ENCODE peak calls at places on chromosome 11, in four cellular contexts. P, V, E and A are unnamed samples.

GRCh38 chr11:114162719-114163123 is 103.2 kb downstream of the ZBTB16 start:
- DNase-seq in P (peak; percentile 35), V (peak; percentile 92), E (peak; percentile 84), A (peak; percentile 99)

GRCh38 chr11:26946209-26946828 is 47.6 kb upstream of the FIBIN start:
- DNase-seq in P (no peak), V (no peak), E (no peak), A (no peak)

GRCh38 chr11:5592615-5593014 is 3.8 kb upstream of the TRIM6 start:
- DNase-seq in P (no peak), V (no peak), E (no peak), A (no peak)

GRCh38 chr11:68954970-68955958 is 25.5 kb downstream of the MRGPRD start:
- DNase-seq in P (no peak), V (peak; percentile 77), E (no peak), A (peak; percentile 48)

GRCh38 chr11:77410076-77410827 is 63.6 kb downstream of the PAK1 start:
- DNase-seq in P (no peak), V (no peak), E (no peak), A (no peak)

GRCh38 chr11:78032090-78032489 is 9.0 kb upstream of the KCTD14 start:
- DNase-seq in P (no peak), V (no peak), E (no peak), A (no peak)

GRCh38 chr11:14414470-14415461 is 55.8 kb upstream of the RRAS2 start:
- DNase-seq in P (no peak), V (no peak), E (no peak), A (no peak)

GRCh38 chr11:100929377-100929776 is 200.2 kb downstream of the PGR start:
- DNase-seq in P (no peak), V (no peak), E (no peak), A (no peak)

GRCh38 chr11:45500457-45500856 is 165.0 kb downstream of the CHST1 start:
- DNase-seq in P (no peak), V (no peak), E (no peak), A (no peak)

GRCh38 chr11:94131363-94132115 is 2.9 kb downstream of the PANX1 start:
- DNase-seq in P (no peak), V (no peak), E (no peak), A (peak; percentile 54)

DNA sequence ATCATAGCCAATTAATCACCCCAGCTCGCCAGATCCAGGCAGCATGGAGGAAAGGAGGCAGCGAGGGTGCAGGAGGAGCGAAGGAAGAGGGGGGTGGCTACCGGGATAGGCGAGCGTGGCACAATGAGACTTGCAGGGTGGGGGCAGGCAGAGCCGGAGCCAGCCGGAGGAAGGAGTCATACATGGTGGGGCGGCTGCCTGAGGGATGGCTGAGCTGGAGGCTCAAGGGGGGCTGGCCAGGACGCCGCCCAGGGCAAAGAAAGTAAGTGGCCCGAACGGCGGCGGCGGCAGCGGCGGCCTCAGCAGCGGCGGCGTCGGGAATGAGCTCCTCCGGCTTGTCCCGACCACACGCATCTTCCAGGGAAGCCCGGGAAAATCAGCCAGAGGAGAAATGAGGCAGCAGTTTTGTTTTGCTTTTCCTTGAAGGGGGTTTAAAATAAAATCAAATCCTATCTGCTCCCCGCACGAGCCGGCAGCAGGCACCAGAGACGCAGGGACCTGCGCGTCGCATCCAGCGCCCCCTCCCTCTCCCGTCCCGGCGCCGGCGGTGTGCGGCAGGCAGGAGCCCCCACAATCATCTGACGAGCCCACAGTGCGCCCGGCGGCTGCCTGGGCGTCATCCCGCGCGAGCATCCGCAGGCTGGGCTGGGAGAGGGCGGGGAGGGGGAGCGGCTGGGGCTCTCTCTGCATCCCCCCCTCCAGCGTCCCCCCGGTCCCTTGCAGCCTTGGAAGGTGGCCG is 263.6 kb downstream of the CTTN start:
- DNase-seq in P (no peak), V (no peak), E (no peak), A (no peak)
- TF ChIP-seq POLR2A in P (no peak), V (no peak), E (no peak), A (no peak)

DNA sequence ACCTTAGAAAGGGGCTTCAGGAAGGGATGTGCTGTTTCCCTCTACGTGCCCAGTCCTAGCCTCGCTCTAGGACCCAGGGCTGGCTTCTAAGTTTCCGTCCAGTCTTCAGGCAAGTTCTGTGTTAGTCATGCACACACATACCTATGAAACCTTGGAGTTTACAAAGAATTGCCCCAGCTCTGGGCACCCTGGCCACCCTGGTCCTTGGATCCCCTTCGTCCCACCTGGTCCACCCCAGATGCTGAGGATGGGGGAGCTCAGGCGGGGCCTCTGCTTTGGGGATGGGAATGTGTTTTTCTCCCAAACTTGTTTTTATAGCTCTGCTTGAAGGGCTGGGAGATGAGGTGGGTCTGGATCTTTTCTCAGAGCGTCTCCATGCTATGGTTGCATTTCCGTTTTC is 2.2 kb upstream of the TAGLN start:
- DNase-seq in P (no peak), V (no peak), E (peak; percentile 43), A (no peak)
- TF ChIP-seq POLR2A in P (no peak), V (no peak), E (no peak), A (no peak)

GRCh38 chr11:35943761-35944502 is at the start of gene LDLRAD3:
- DNase-seq in P (peak; percentile 70), V (peak; percentile 69), E (peak; percentile 85), A (peak; percentile 72)
- TF ChIP-seq POLR2A in P (peak; percentile 76), V (no peak), E (peak; percentile 15), A (peak; percentile 54)

GRCh38 chr11:62882811-62883496 is 2.3 kb downstream of the SLC3A2 start:
- DNase-seq in P (no peak), V (no peak), E (no peak), A (peak; percentile 72)

GRCh38 chr11:62882428-62882742 is 1.7 kb downstream of the SLC3A2 start:
- DNase-seq in P (no peak), V (no peak), E (no peak), A (no peak)

GRCh38 chr11:62880803-62881578 is at the start of gene SLC3A2:
- DNase-seq in P (peak; percentile 86), V (peak; percentile 94), E (peak; percentile 93), A (peak; percentile 91)

GRCh38 chr11:62880231-62880802 is 379 bp upstream of the SLC3A2 start:
- DNase-seq in P (peak; percentile 38), V (no peak), E (no peak), A (peak; percentile 62)

GRCh38 chr11:62881579-62882427 is 1.1 kb downstream of the SLC3A2 start:
- DNase-seq in P (peak; percentile 97), V (peak; percentile 94), E (peak; percentile 90), A (peak; percentile 97)
- TF ChIP-seq POLR2A in P (no peak), V (no peak), E (no peak), A (peak; percentile 72)

GRCh38 chr11:110711448-110711775 is 825 bp downstream of the ARHGAP20 start:
- DNase-seq in P (no peak), V (no peak), E (no peak), A (no peak)

GRCh38 chr11:110712643-110713468 is 619 bp upstream of the ARHGAP20 start:
- DNase-seq in P (no peak), V (peak; percentile 10), E (peak; percentile 52), A (peak; percentile 77)

GRCh38 chr11:110710520-110711381 is 1.5 kb downstream of the ARHGAP20 start:
- DNase-seq in P (no peak), V (peak; percentile 40), E (peak; percentile 73), A (peak; percentile 29)

GRCh38 chr11:110713469-110713776 is 1.2 kb upstream of the ARHGAP20 start:
- DNase-seq in P (no peak), V (no peak), E (peak; percentile 42), A (no peak)

DNA sequence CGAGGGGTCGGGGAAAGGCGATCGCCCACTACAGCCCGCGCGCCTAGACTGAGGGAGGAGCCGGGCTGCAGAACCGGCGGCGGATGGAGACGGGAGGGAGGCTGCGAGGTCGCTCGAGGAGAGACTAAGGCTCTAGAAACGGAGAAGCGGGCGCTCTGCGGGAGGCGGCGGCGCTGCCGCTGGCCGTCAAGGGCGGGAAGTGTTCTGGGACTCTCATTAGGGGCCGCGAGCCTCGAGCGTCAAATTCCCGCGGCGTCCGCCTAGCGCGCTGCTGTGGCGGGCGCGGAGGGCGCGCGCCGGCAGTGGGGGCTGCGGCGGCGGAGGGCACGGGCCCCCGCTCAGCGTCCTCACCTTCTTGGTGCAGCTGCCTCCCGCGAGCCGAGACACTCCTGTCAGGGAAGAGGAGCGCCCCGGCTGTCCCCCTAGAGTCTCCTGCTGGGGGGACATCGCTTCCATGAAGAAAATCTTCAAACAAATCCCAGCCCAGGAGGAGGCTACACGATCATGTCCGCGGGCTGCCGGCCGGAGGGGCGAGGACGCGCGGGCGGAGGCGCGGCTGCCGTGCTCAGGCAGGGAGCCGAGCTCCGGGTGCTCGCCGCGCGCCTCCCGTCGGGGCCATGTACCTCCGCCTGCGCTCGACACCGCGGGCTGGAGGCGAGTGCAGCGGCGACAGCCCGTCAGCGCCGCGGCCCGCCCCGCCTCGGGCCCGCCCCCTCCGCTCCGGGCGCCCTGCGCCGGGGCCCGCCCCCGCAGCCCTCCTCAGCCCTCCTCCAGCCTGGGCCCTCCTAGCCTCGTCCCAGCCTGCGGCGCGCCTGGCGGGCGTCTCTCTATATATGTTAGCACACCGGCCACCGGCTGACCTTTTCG is at the start of gene ARHGAP20:
- DNase-seq in P (peak; percentile 15), V (peak; percentile 77), E (peak; percentile 85), A (peak; percentile 62)
- TF ChIP-seq POLR2A in P (no peak), V (no peak), E (peak; percentile 69), A (peak; percentile 25)

DNA sequence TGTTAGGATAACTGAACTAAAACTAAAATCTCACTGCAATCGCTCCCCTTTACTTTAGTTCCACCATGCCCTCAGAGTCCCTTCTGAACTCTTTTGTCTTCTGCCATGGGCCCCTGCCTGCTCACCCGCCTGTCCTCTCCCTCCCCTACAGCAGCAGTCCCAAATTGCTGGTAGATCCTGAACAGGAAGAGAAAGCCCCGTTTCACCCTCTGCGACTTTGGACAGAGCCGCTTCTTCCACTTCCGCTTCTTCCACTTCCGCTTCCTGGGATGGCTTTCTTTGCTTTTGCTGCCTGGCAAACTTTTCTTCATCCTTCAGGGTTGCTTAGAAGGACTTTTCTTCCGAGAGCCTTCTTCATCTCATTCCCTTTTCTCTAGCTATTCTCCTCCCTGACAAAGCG is 35.7 kb upstream of the TLCD5 start:
- DNase-seq in P (no peak), V (no peak), E (no peak), A (no peak)
- TF ChIP-seq POLR2A in P (no peak), V (no peak), E (no peak), A (no peak)